ENCODE peak calls at places on chromosomes 13 and 19, in eight cellular contexts. K, Q, L, C, J, P, T and H are unnamed samples.

GRCh38 chr13:34678154-34678553 is 263.9 kb upstream of the NBEA start:
- DNase-seq in T (no peak), K (no peak), J (peak; percentile 8), C (no peak), L (no peak), Q (no peak), P (no peak), H (no peak)

GRCh38 chr13:37701972-37702371 is 103.4 kb upstream of the POSTN start:
- DNase-seq in K (no peak), J (peak; percentile 96), L (no peak), P (peak; percentile 50), C (no peak), T (no peak), Q (no peak), H (peak; percentile 90)

GRCh38 chr13:30898721-30899188 is 7.3 kb upstream of the MEDAG start:
- DNase-seq in K (no peak), C (no peak), Q (no peak), J (peak; percentile 99), T (peak; percentile 48), L (no peak), P (peak; percentile 33), H (peak; percentile 89)

GRCh38 chr19:33205110-33205509 is 11.0 kb downstream of the LRP3 start:
- DNase-seq in T (no peak), C (no peak), Q (no peak), P (no peak), L (no peak), J (no peak), K (no peak), H (no peak)

GRCh38 chr13:47484564-47484963 is 516.5 kb downstream of the SUCLA2 start:
- DNase-seq in K (no peak), P (no peak), T (no peak), Q (no peak), C (no peak), J (peak; percentile 70), L (no peak), H (peak; percentile 52)

GRCh38 chr19:3161453-3161852 is 17.1 kb upstream of the S1PR4 start:
- DNase-seq in L (no peak), C (no peak), J (peak; percentile 30), P (no peak), Q (no peak), K (no peak), T (no peak), H (no peak)

GRCh38 chr19:7558667-7559066 is 23.1 kb downstream of the PNPLA6 start:
- DNase-seq in P (no peak), J (no peak), L (no peak), C (no peak), Q (no peak), T (no peak), K (no peak), H (no peak)

GRCh38 chr13:50080158-50080855 is 65.1 kb downstream of the KCNRG start:
- DNase-seq in J (peak; percentile 65), Q (peak; percentile 36), T (no peak), P (peak; percentile 29), C (no peak), K (no peak), L (peak; percentile 58), H (no peak)

GRCh38 chr13:78736142-78736541 is 77.2 kb upstream of the OBI1 start:
- DNase-seq in J (no peak), Q (no peak), P (no peak), K (no peak), L (no peak), T (no peak), C (no peak), H (no peak)

GRCh38 chr13:69856331-69856730 is 251.3 kb upstream of the ATXN8OS start:
- DNase-seq in C (no peak), L (no peak), K (no peak), T (no peak), P (peak; percentile 86), J (no peak), Q (peak; percentile 42), H (no peak)

GRCh38 chr19:39582891-39583625 is 19.3 kb upstream of the LGALS13 start:
- DNase-seq in P (no peak), J (no peak), K (no peak), T (no peak), L (no peak), C (no peak), Q (no peak), H (no peak)
- H3K4me3 ChIP-seq in P (no peak overlapping the region), J (no peak overlapping the region), K (no peak overlapping the region), T (no peak overlapping the region), L (no peak overlapping the region), C (no peak overlapping the region), Q (no peak overlapping the region), H (no peak overlapping the region)

GRCh38 chr19:57648336-57649003 is 15.5 kb downstream of the ZNF211 start:
- DNase-seq in C (no peak), L (no peak), T (no peak), J (no peak), P (no peak), Q (no peak), K (no peak), H (no peak)

GRCh38 chr19:57637379-57637778 is 4.4 kb downstream of the ZNF211 start:
- DNase-seq in C (no peak), Q (no peak), L (no peak), P (no peak), K (no peak), T (no peak), J (no peak), H (no peak)

GRCh38 chr19:57643734-57644133 is 10.8 kb downstream of the ZNF211 start:
- DNase-seq in P (no peak), J (no peak), T (no peak), L (no peak), C (no peak), Q (no peak), K (no peak), H (no peak)

GRCh38 chr19:57641715-57642234 is 8.8 kb downstream of the ZNF211 start:
- DNase-seq in T (no peak), C (no peak), J (no peak), P (no peak), Q (no peak), L (no peak), K (no peak), H (no peak)

DNA sequence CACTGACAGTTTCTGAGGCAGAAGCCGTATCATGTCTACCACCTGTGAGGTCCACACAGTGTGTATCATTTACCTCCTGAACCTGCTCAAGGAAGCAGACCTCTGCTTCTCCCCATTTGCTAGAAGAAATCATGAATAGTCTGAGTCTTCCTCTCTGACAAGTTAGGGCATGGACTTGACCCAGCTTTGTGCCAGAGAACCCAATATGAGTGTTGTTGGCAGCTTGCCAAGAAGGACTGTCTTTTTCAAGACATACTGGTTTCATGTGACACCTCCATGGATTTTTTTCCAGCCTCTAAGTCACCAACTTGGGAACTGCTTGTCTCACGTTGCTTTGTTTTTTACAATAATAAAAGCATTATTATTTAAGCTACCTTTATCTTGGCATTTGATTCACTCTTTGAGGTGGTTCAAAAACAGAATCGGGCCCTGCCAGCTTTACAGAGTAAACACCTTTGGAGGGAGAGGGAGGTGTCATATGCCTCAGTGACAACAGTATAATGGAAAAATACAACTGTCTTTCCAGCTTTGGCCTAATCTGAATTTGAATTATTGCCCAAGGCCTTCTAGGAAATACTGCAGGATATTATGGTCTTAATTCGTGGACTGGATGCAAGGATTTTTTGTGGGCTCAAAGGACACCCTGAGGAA is 9.6 kb downstream of the ZNF211 start:
- DNase-seq in Q (no peak), P (no peak), J (no peak), L (no peak), C (no peak), K (no peak), T (no peak), H (no peak)
- H3K4me3 ChIP-seq in Q (no peak overlapping the region), P (no peak overlapping the region), J (no peak overlapping the region), L (peak overlapping the region; percentile 18), C (no peak overlapping the region), K (no peak overlapping the region), T (no peak overlapping the region), H (no peak overlapping the region)

GRCh38 chr13:98201178-98201577 is 24.1 kb upstream of the RNF113B start:
- DNase-seq in C (no peak), Q (no peak), P (no peak), T (no peak), K (no peak), J (no peak), L (no peak), H (no peak)

GRCh38 chr13:98203641-98204326 is 26.7 kb upstream of the RNF113B start:
- DNase-seq in K (no peak), T (no peak), P (no peak), J (no peak), L (no peak), C (no peak), Q (no peak), H (no peak)

GRCh38 chr13:98204546-98204945 is 27.5 kb upstream of the RNF113B start:
- DNase-seq in P (no peak), C (no peak), T (no peak), J (no peak), Q (no peak), K (no peak), L (no peak), H (no peak)

GRCh38 chr13:98200211-98200878 is 23.3 kb upstream of the RNF113B start:
- DNase-seq in T (no peak), K (peak; percentile 90), L (no peak), J (no peak), P (peak; percentile 58), Q (no peak), C (no peak), H (no peak)

GRCh38 chr13:98202026-98202425 is 25.0 kb upstream of the RNF113B start:
- DNase-seq in C (peak; percentile 28), J (no peak), Q (peak; percentile 57), P (no peak), K (peak; percentile 37), T (no peak), L (no peak), H (no peak)
- H3K4me3 ChIP-seq in C (no peak overlapping the region), J (no peak overlapping the region), Q (no peak overlapping the region), P (no peak overlapping the region), K (no peak overlapping the region), T (no peak overlapping the region), L (no peak overlapping the region), H (no peak overlapping the region)

DNA sequence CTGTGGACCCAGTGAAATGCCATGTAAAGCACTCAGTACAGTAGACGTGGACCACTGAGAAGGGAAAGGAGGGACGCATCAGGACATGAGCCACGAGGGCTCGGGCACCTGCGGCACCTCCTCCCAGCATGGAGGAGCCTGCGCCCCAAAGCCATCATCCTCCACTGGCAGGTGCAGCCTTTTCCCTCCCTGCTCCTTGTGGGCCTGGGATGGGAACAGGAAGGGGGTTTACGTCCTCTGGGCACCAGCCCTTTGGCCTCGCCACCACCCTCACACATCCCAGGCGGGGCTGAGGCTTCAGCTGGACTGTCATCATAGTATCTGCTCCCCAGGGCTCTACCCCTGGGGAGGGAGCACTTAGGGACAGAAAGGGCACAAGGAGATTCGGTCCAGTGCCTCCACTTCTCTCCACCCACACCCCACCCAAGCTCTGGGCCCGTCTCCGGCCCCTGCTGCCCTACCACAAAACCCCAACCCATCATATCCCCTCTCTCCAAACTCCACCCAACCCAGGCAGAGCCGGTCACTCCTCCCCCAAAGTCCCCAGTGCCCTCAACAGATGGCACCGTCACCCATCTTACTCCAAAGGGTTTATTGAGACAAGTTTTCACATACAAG is 2.1 kb upstream of the PRKD2 start:
- DNase-seq in J (no peak), P (no peak), Q (no peak), L (no peak), K (peak; percentile 53), C (no peak), T (no peak), H (no peak)
- H3K4me3 ChIP-seq in J (no peak overlapping the region), P (no peak overlapping the region), Q (no peak overlapping the region), L (no peak overlapping the region), K (no peak overlapping the region), C (no peak overlapping the region), T (no peak overlapping the region), H (no peak overlapping the region)

GRCh38 chr19:38303517-38304351 is at the start of gene C19orf33:
- DNase-seq in P (peak; percentile 71), Q (no peak), J (peak; percentile 30), K (peak; percentile 89), C (no peak), T (no peak), L (no peak), H (no peak)
- H3K4me3 ChIP-seq in P (no peak within 1 kb of the TSS), Q (no peak within 1 kb of the TSS), J (no peak within 1 kb of the TSS), K (peak within 1 kb of the TSS; percentile 57), C (peak within 1 kb of the TSS; percentile 18), T (no peak within 1 kb of the TSS), L (no peak within 1 kb of the TSS), H (no peak within 1 kb of the TSS)